ENCODE peak calls at places on chromosomes 6 and 20, in nine cellular contexts. B is NCI-H1694; O is C1 segment of cervical spinal cord; S is type B pancreatic cell; I is adrenal gland; Z is T1000; G is tibial artery; D is CD4-positive, alpha-beta T cell; H is CD8-positive, alpha-beta memory T cell. N is an unnamed sample.

GRCh38 chr6:14060971-14061370 is 56.6 kb upstream of the CD83 start:
- DNase-seq in B (no peak), O (no peak), S (no peak), I (no peak), Z (no peak), G (no peak), D (no peak), H (no peak), N (no peak)

GRCh38 chr6:5726976-5727718 is 279.6 kb downstream of the NRN1 start:
- DNase-seq in B (no peak), O (no peak), S (no peak), I (no peak), Z (no peak), G (no peak), D (no peak), H (no peak), N (peak; percentile 57)

GRCh38 chr6:14004258-14004657 is 79.5 kb downstream of the RNF182 start:
- DNase-seq in B (no peak), O (no peak), S (no peak), I (no peak), Z (no peak), G (no peak), D (no peak), H (no peak), N (no peak)

GRCh38 chr20:25984933-25985332 is 288.3 kb upstream of the ZNF337 start:
- DNase-seq in B (no peak), O (no peak), S (no peak), I (peak; percentile 57), Z (no peak), G (peak; percentile 82), D (peak; percentile 17), H (peak; percentile 36), N (peak; percentile 50)

GRCh38 chr6:34182751-34183531 is 37.1 kb upstream of the GRM4 start:
- DNase-seq in B (no peak), O (no peak), S (no peak), I (no peak), Z (no peak), G (no peak), D (peak; percentile 56), H (peak; percentile 85), N (no peak)

GRCh38 chr6:169087436-169088046 is 166.1 kb downstream of the THBS2 start:
- DNase-seq in B (no peak), O (no peak), S (no peak), I (no peak), Z (no peak), G (no peak), D (no peak), H (no peak), N (peak; percentile 52)

GRCh38 chr6:1678966-1679690 is 69.4 kb downstream of the FOXC1 start:
- DNase-seq in B (peak; percentile 57), O (no peak), S (no peak), I (no peak), Z (no peak), G (no peak), D (no peak), H (no peak), N (no peak)

GRCh38 chr6:28941681-28942448 is 18.1 kb upstream of the TRIM27 start:
- DNase-seq in B (no peak), O (no peak), S (no peak), I (no peak), Z (no peak), G (no peak), D (no peak), H (no peak), N (peak; percentile 72)

GRCh38 chr6:10690651-10691445 is 3.6 kb downstream of the C6orf52 start:
- DNase-seq in B (no peak), O (no peak), S (no peak), I (no peak), Z (no peak), G (no peak), D (no peak), H (no peak), N (no peak)

GRCh38 chr6:56851541-56852248 is 103.2 kb upstream of the BEND6 start:
- DNase-seq in B (peak; percentile 6), O (peak; percentile 52), S (no peak), I (peak; percentile 70), Z (peak; percentile 56), G (no peak), D (no peak), H (peak; percentile 1), N (peak; percentile 75)

GRCh38 chr6:34061348-34061747 is 84.5 kb downstream of the GRM4 start:
- DNase-seq in B (no peak), O (no peak), S (no peak), I (no peak), Z (no peak), G (no peak), D (no peak), H (no peak), N (no peak)

GRCh38 chr20:34983995-34984735 is 28.5 kb downstream of the MYH7B start:
- DNase-seq in B (no peak), O (no peak), S (no peak), I (no peak), Z (no peak), G (no peak), D (no peak), H (no peak), N (no peak)

GRCh38 chr20:4083103-4083864 is 67.9 kb upstream of the RNF24 start:
- DNase-seq in B (no peak), O (no peak), S (no peak), I (no peak), Z (no peak), G (no peak), D (no peak), H (no peak), N (peak; percentile 69)

GRCh38 chr20:51631011-51631950 is 88.8 kb upstream of the NFATC2 start:
- DNase-seq in B (no peak), O (no peak), S (no peak), I (peak; percentile 41), Z (peak; percentile 81), G (peak; percentile 85), D (no peak), H (peak; percentile 11), N (peak; percentile 86)

GRCh38 chr6:158817298-158818007 is 1.7 kb downstream of the EZR start:
- DNase-seq in B (no peak), O (no peak), S (no peak), I (peak; percentile 84), Z (no peak), G (no peak), D (no peak), H (peak; percentile 38), N (no peak)

GRCh38 chr20:62828051-62828450 is 11.2 kb downstream of the COL9A3 start:
- DNase-seq in B (no peak), O (no peak), S (no peak), I (no peak), Z (no peak), G (no peak), D (no peak), H (no peak), N (no peak)

GRCh38 chr6:80548496-80548895 is 442.0 kb downstream of the BCKDHB start:
- DNase-seq in B (no peak), O (no peak), S (no peak), I (no peak), Z (no peak), G (no peak), D (no peak), H (no peak), N (no peak)

GRCh38 chr6:71289039-71289801 is 609 bp downstream of the OGFRL1 start:
- DNase-seq in B (peak; percentile 23), O (no peak), S (no peak), I (peak; percentile 25), Z (no peak), G (no peak), D (no peak), H (peak; percentile 29), N (no peak)

GRCh38 chr20:32231847-32232246 is 24.2 kb downstream of the POFUT1 start:
- DNase-seq in B (no peak), O (no peak), S (no peak), I (no peak), Z (no peak), G (no peak), D (peak; percentile 16), H (peak; percentile 42), N (no peak)

GRCh38 chr6:24858154-24858801 is 59.6 kb upstream of the ARMH2 start:
- DNase-seq in B (no peak), O (no peak), S (no peak), I (no peak), Z (no peak), G (no peak), D (no peak), H (peak; percentile 53), N (no peak)

GRCh38 chr20:62725596-62726268 is 17.1 kb downstream of the NTSR1 start:
- DNase-seq in B (no peak), O (no peak), S (no peak), I (no peak), Z (no peak), G (no peak), D (no peak), H (no peak), N (no peak)

GRCh38 chr20:62505337-62506045 is 29.7 kb upstream of the GATA5 start:
- DNase-seq in B (no peak), O (no peak), S (no peak), I (no peak), Z (no peak), G (no peak), D (no peak), H (no peak), N (no peak)

GRCh38 chr6:68307301-68307700 is 327.8 kb upstream of the ADGRB3 start:
- DNase-seq in B (no peak), O (no peak), S (no peak), I (no peak), Z (no peak), G (no peak), D (no peak), H (no peak), N (no peak)

GRCh38 chr6:2872417-2873358 is 30.4 kb downstream of the SERPINB9 start:
- DNase-seq in B (no peak), O (no peak), S (peak; percentile 43), I (no peak), Z (no peak), G (no peak), D (no peak), H (no peak), N (no peak)

GRCh38 chr6:1094306-1094705 is 217.6 kb upstream of the FOXQ1 start:
- DNase-seq in B (no peak), O (no peak), S (no peak), I (no peak), Z (no peak), G (no peak), D (no peak), H (no peak), N (peak; percentile 28)

GRCh38 chr6:117615981-117616961 is 14.0 kb upstream of the GOPC start:
- DNase-seq in B (no peak), O (no peak), S (no peak), I (no peak), Z (no peak), G (no peak), D (no peak), H (peak; percentile 62), N (peak; percentile 99)

GRCh38 chr6:26743157-26743821 is 83.7 kb upstream of the ZNF322 start:
- DNase-seq in B (no peak), O (no peak), S (peak; percentile 63), I (no peak), Z (no peak), G (no peak), D (no peak), H (no peak), N (no peak)

GRCh38 chr20:63652192-63652980 is 838 bp downstream of the STMN3 start:
- DNase-seq in B (peak; percentile 16), O (no peak), S (no peak), I (peak; percentile 46), Z (no peak), G (no peak), D (no peak), H (peak; percentile 38), N (no peak)

GRCh38 chr6:7338031-7338430 is 25.0 kb upstream of the SSR1 start:
- DNase-seq in B (no peak), O (no peak), S (no peak), I (no peak), Z (no peak), G (no peak), D (no peak), H (no peak), N (no peak)

GRCh38 chr6:90088009-90088408 is 193.7 kb downstream of the GJA10 start:
- DNase-seq in B (no peak), O (no peak), S (no peak), I (no peak), Z (no peak), G (no peak), D (no peak), H (no peak), N (no peak)

GRCh38 chr6:158408552-158409130 is 96.4 kb downstream of the TULP4 start:
- DNase-seq in B (no peak), O (peak; percentile 40), S (no peak), I (peak; percentile 36), Z (no peak), G (no peak), D (no peak), H (no peak), N (peak; percentile 54)